ENCODE peak calls at places on chromosomes 1 and 21, in five cellular contexts. Q is A549, Z is GM12878, N is K562, H is SK-N-SH. A is an unnamed sample.

GRCh38 chr1:218945050-218945449 is 228.6 kb upstream of the LYPLAL1 start:
- DNase-seq in Q (no peak), Z (no peak), N (no peak), H (no peak), A (peak; percentile 36)

GRCh38 chr1:118049981-118050380 is 120.4 kb downstream of the WDR3 start:
- DNase-seq in Q (no peak), Z (no peak), N (no peak), H (no peak), A (no peak)

GRCh38 chr1:54409156-54410142 is 3.3 kb upstream of the SSBP3 start:
- DNase-seq in Q (no peak), Z (peak; percentile 48), N (peak; percentile 75), H (no peak), A (no peak)

GRCh38 chr21:32336711-32337110 is 38.1 kb downstream of the MRAP start:
- DNase-seq in Q (no peak), Z (no peak), N (no peak), H (no peak), A (peak; percentile 56)

GRCh38 chr1:44811714-44812151 is 3.4 kb downstream of the BTBD19 start:
- DNase-seq in Q (no peak), Z (no peak), N (no peak), H (peak; percentile 47), A (peak; percentile 91)

GRCh38 chr21:46097826-46098286 is at the start of gene COL6A2:
- DNase-seq in Q (peak; percentile 53), Z (no peak), N (peak; percentile 92), H (peak; percentile 97), A (peak; percentile 71)

GRCh38 chr1:198156111-198156744 is 570 bp upstream of the NEK7 start:
- DNase-seq in Q (peak; percentile 77), Z (no peak), N (peak; percentile 70), H (peak; percentile 60), A (peak; percentile 66)

GRCh38 chr1:162136760-162137537 is 67.5 kb downstream of the NOS1AP start:
- DNase-seq in Q (peak; percentile 68), Z (no peak), N (no peak), H (no peak), A (peak; percentile 85)

GRCh38 chr1:39508266-39508665 is 16.8 kb downstream of the BMP8A start:
- DNase-seq in Q (no peak), Z (no peak), N (no peak), H (no peak), A (no peak)

GRCh38 chr1:221521686-221522085 is 220.2 kb downstream of the DUSP10 start:
- DNase-seq in Q (no peak), Z (no peak), N (no peak), H (no peak), A (no peak)

GRCh38 chr1:109493227-109493626 is 667 bp upstream of the CYB561D1 start:
- DNase-seq in Q (no peak), Z (no peak), N (no peak), H (no peak), A (no peak)

GRCh38 chr1:27632387-27633297 is 2.3 kb downstream of the FGR start:
- DNase-seq in Q (no peak), Z (peak; percentile 94), N (no peak), H (no peak), A (no peak)

GRCh38 chr1:237394263-237394662 is 352.3 kb downstream of the RYR2 start:
- DNase-seq in Q (no peak), Z (no peak), N (no peak), H (no peak), A (no peak)

GRCh38 chr1:56258395-56258794 is 321.0 kb downstream of the PLPP3 start:
- DNase-seq in Q (no peak), Z (no peak), N (no peak), H (no peak), A (no peak)

GRCh38 chr1:175252561-175252960 is 60.0 kb upstream of the KIAA0040 start:
- DNase-seq in Q (no peak), Z (peak; percentile 34), N (no peak), H (no peak), A (no peak)

GRCh38 chr1:10502206-10502605 is 27.5 kb downstream of the PEX14 start:
- DNase-seq in Q (no peak), Z (no peak), N (no peak), H (no peak), A (no peak)

GRCh38 chr1:39938856-39939255 is 16.1 kb upstream of the MFSD2A start:
- DNase-seq in Q (no peak), Z (no peak), N (no peak), H (no peak), A (no peak)

GRCh38 chr1:53633073-53633704 is 105.8 kb downstream of the GLIS1 start:
- DNase-seq in Q (no peak), Z (no peak), N (no peak), H (no peak), A (no peak)

GRCh38 chr1:201461193-201461657 is 7.8 kb downstream of the PHLDA3 start:
- DNase-seq in Q (peak; percentile 84), Z (no peak), N (no peak), H (no peak), A (peak; percentile 98)

GRCh38 chr1:25056536-25056935 is 126.5 kb upstream of the RUNX3 start:
- DNase-seq in Q (no peak), Z (no peak), N (no peak), H (no peak), A (no peak)

GRCh38 chr1:181324797-181325616 is 158.3 kb upstream of the CACNA1E start:
- DNase-seq in Q (peak; percentile 60), Z (no peak), N (no peak), H (no peak), A (no peak)

GRCh38 chr21:44555200-44555875 is 3.3 kb downstream of the KRTAP10-3 start:
- DNase-seq in Q (no peak), Z (no peak), N (no peak), H (no peak), A (no peak)

GRCh38 chr1:92366045-92366405 is 67.2 kb downstream of the RPAP2 start:
- DNase-seq in Q (no peak), Z (no peak), N (no peak), H (no peak), A (no peak)

GRCh38 chr1:225996946-225997545 is 2.1 kb downstream of the SDE2 start:
- DNase-seq in Q (no peak), Z (no peak), N (no peak), H (no peak), A (peak; percentile 47)

GRCh38 chr1:108057536-108057935 is 92.6 kb upstream of the VAV3 start:
- DNase-seq in Q (no peak), Z (no peak), N (no peak), H (no peak), A (no peak)

GRCh38 chr1:90783181-90783580 is 66.1 kb upstream of the BARHL2 start:
- DNase-seq in Q (no peak), Z (no peak), N (no peak), H (no peak), A (no peak)

DNA sequence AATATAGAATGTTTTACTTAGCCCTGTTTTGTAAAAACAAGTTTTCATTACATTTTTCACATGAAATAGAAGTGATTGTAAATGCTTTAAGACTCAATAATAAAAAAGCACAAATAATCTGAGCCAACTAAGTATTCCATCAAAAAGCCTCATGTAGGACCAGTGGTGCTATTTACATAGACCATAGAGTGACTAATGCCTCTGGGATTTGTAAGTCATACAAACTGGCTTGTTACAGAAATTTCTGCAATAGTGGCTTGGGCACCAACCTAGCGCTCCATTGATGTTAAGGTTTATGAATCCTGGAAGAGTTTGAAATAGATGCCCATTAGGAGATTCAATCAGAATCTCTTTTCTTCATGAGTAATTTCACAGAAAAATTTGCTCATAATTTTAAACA is 31.9 kb downstream of the ZMYM1 start:
- DNase-seq in Q (peak; percentile 8), Z (no peak), N (no peak), H (no peak), A (peak; percentile 92)
- TF ChIP-seq RCOR1 in Q (no peak), Z (no peak), N (no peak), H (no peak), A (no peak)

GRCh38 chr21:41745971-41746743 is 20.7 kb downstream of the RIPK4 start:
- DNase-seq in Q (no peak), Z (no peak), N (peak; percentile 54), H (no peak), A (no peak)
- TF ChIP-seq CTCF in Q (no peak), Z (no peak), N (peak; percentile 52), H (no peak), A (no peak)

DNA sequence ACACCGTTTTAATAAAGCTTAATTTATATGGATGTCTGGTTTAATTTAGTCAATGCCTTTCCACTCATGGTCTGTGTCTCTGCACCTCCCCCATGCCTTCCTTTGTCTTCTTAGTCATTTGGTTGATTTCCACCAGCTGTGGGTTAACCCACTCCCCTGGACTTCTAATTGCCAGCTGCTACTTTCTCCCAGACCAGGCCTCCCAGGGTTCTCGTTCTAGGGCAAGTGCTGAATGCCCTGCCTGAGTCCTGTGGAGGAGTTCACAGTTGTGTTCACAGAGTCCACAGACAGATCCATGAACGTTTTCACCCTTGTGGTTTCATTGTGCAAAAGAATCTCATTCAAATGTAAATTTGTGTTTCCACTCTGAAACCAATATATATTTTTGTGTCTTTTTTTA is 243.4 kb downstream of the NUF2 start:
- DNase-seq in Q (no peak), Z (no peak), N (no peak), H (no peak), A (no peak)
- TF ChIP-seq RCOR1 in Q (no peak), Z (no peak), N (no peak), H (no peak), A (no peak)

GRCh38 chr1:1777510-1777909 is 760 bp downstream of the NADK start:
- DNase-seq in Q (no peak), Z (no peak), N (no peak), H (peak; percentile 47), A (no peak)

GRCh38 chr1:1776672-1777393 is 1.4 kb downstream of the NADK start:
- DNase-seq in Q (no peak), Z (no peak), N (no peak), H (no peak), A (no peak)

GRCh38 chr1:1777950-1778826 is at the start of gene NADK:
- DNase-seq in Q (peak; percentile 52), Z (no peak), N (peak; percentile 93), H (peak; percentile 98), A (peak; percentile 35)

GRCh38 chr1:1773874-1774273 is 4.4 kb downstream of the NADK start:
- DNase-seq in Q (no peak), Z (no peak), N (no peak), H (no peak), A (no peak)

DNA sequence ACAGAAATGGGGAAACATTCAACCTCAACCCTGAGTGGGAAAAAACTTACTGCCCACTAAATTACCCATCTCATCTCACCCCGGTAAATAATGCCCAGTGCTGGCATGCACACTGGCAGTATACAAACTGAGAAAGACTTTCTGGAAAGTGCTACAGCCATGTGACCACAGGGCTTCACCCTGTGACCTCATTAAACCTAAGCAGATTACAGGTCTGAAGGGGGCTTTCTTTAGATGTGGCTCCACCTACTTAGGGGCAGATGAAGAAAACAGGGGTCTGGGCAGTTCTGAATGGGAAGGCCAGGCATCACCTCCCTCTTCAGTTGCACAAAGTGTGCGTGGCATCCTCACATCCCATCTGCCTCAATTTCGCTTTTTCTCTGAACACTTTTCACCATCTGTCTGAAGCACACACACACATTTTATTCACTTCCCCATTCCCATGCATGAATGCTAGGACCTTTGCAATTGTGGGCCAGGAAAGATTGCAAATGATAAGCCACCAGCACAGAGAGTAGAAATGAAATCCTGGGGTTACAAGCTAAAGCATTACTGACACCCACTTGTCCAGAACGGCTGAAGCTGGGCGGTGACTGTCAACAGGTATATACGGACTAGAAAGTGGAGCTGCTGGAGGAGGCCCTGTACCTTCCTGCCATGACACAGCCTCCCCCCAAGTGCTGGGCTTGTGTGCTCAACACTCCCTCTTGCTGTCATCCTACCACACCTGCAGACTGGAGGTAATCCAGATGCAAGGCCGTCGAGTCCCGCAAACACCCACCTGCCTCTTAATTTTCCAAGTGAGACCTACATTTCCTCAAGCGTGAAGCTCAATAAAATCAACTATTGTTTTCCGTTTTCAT is 2.7 kb downstream of the NADK start:
- DNase-seq in Q (no peak), Z (no peak), N (no peak), H (no peak), A (no peak)
- TF ChIP-seq CTCF in Q (no peak), Z (peak; percentile 23), N (no peak), H (no peak), A (no peak)